ENCODE peak calls at places on chromosomes 16 and 17, in four cellular contexts. B is tibial nerve, W is stomach, C is suprapubic skin. A is an unnamed sample.

GRCh38 chr16:87648236-87648635 is 45.9 kb downstream of the JPH3 start:
- DNase-seq in B (no peak), W (no peak), C (no peak), A (no peak)

GRCh38 chr17:10754109-10754508 is 24.3 kb upstream of the TMEM220 start:
- DNase-seq in B (no peak), W (peak), C (no peak), A (peak)

GRCh38 chr17:55175788-55176425 is 88.9 kb upstream of the HLF start:
- DNase-seq in B (no peak), W (no peak), C (no peak), A (no peak)

GRCh38 chr17:6456914-6457687 is 12.8 kb downstream of the PIMREG start:
- DNase-seq in B (no peak), W (peak), C (no peak), A (no peak)

GRCh38 chr16:72853575-72853974 is 194.4 kb downstream of the ZFHX3 start:
- DNase-seq in B (no peak), W (no peak), C (no peak), A (no peak)

GRCh38 chr17:47323382-47324223 is at the start of gene EFCAB13:
- DNase-seq in B (peak), W (peak), C (peak), A (peak)

GRCh38 chr16:30912794-30913412 is 10.5 kb upstream of the FBXL19 start:
- DNase-seq in B (no peak), W (no peak), C (no peak), A (no peak)

GRCh38 chr16:8894736-8895334 is 12.7 kb downstream of the LITAFD start:
- DNase-seq in B (no peak), W (no peak), C (no peak), A (no peak)

GRCh38 chr17:10605221-10605783 is 51.8 kb downstream of the MYH3 start:
- DNase-seq in B (no peak), W (no peak), C (no peak), A (no peak)

GRCh38 chr17:30290696-30291570 is 811 bp downstream of the BLMH start:
- DNase-seq in B (no peak), W (peak), C (no peak), A (peak)

GRCh38 chr16:69559164-69559563 is 6.6 kb upstream of the NFAT5 start:
- DNase-seq in B (no peak), W (no peak), C (no peak), A (no peak)

GRCh38 chr17:20154601-20155000 is 145.4 kb downstream of the SPECC1 start:
- DNase-seq in B (no peak), W (no peak), C (no peak), A (no peak)

GRCh38 chr17:20156196-20157077 is 147.3 kb downstream of the SPECC1 start:
- DNase-seq in B (no peak), W (peak), C (no peak), A (peak)

GRCh38 chr17:20153231-20153630 is 144.1 kb downstream of the SPECC1 start:
- DNase-seq in B (no peak), W (no peak), C (no peak), A (no peak)

GRCh38 chr17:20157078-20157360 is 147.9 kb downstream of the SPECC1 start:
- DNase-seq in B (no peak), W (peak), C (no peak), A (no peak)

GRCh38 chr17:20155258-20156195 is 146.4 kb downstream of the SPECC1 start:
- DNase-seq in B (peak), W (peak), C (peak), A (peak)
- TF ChIP-seq POLR2A in B (peak), W (no peak), C (no peak), A (peak)

GRCh38 chr16:60646631-60647030 is 1389.6 kb downstream of the CDH8 start:
- DNase-seq in B (no peak), W (no peak), C (no peak), A (no peak)
- TF ChIP-seq EP300 in B (no peak), W (no peak), C (no peak), A (no peak)

GRCh38 chr16:48623304-48624016 is 13.5 kb upstream of the N4BP1 start:
- DNase-seq in B (peak), W (peak), C (peak), A (peak)
- TF ChIP-seq POLR2A in B (peak), W (no peak), C (no peak), A (no peak)

GRCh38 chr17:42018339-42018738 is 1.1 kb upstream of the DNAJC7 start:
- DNase-seq in B (no peak), W (no peak), C (no peak), A (no peak)

GRCh38 chr17:42016952-42017865 is at the start of gene DNAJC7:
- DNase-seq in B (peak), W (peak), C (peak), A (peak)

GRCh38 chr17:42017866-42018200 is 594 bp upstream of the DNAJC7 start:
- DNase-seq in B (no peak), W (no peak), C (no peak), A (no peak)

GRCh38 chr17:42018988-42019387 is 902 bp upstream of the NKIRAS2 start:
- DNase-seq in B (no peak), W (no peak), C (no peak), A (no peak)

DNA sequence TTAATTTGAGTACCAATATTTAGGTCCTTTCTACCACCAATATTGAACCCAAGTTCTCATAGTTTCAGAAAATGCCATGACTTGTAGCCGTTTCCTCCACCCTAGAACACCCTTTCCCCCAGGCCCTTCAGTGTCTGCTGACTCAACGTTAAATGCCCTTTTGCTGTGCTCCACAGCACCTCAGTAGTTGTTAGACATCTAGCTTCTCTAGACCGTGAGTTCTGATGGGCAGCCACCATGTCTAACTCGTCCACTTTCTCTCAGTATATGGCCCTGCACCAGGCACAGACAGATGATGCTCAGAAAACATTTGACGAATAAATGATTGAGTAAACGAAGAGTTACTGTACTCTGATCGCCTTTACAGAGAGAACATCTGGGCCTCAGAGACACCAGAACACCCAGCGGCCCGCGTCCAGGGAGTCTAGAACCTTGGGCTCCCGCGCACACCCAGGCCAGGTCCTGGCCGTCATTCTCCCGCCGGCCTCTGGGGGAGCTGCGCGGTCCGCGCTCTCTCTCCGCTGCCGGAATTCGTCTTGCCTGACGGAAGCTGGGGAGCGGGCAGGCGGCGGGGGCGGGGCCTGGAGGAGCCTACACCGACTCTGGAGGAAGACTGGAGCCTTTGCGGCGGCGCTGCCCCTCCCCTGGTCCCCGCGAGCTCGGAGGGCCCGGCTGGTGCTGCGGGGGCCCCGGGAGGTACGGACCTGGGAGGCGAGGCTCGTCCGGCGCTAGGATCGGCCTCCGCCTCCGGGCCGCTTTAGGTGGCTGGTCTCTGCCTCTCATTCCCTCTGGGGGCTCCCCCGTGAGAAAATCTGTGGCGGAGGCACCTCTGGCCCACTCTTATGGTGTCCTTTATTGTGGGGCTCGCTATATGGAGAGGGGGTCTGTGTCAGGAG is at the start of gene NKIRAS2:
- DNase-seq in B (peak), W (peak), C (peak), A (peak)
- TF ChIP-seq EP300 in B (peak), W (no peak), C (no peak), A (no peak)

GRCh38 chr16:90077757-90078593 is 844 bp upstream of the PRDM7 start:
- DNase-seq in B (no peak), W (no peak), C (no peak), A (no peak)

GRCh38 chr16:90078594-90078895 is 1.4 kb upstream of the PRDM7 start:
- DNase-seq in B (no peak), W (no peak), C (no peak), A (no peak)

GRCh38 chr16:90072442-90073105 is 4.6 kb downstream of the PRDM7 start:
- DNase-seq in B (no peak), W (no peak), C (no peak), A (no peak)

GRCh38 chr16:90081606-90081970 is 4.5 kb upstream of the PRDM7 start:
- DNase-seq in B (no peak), W (no peak), C (no peak), A (no peak)

GRCh38 chr16:90077240-90077756 is at the start of gene PRDM7:
- DNase-seq in B (peak), W (peak), C (peak), A (peak)
- TF ChIP-seq POLR2A in B (no peak), W (no peak), C (no peak), A (no peak)

GRCh38 chr16:74742051-74742481 is 32.6 kb downstream of the FA2H start:
- DNase-seq in B (no peak), W (no peak), C (no peak), A (no peak)
- TF ChIP-seq EP300 in B (peak), W (no peak), C (no peak), A (no peak)

DNA sequence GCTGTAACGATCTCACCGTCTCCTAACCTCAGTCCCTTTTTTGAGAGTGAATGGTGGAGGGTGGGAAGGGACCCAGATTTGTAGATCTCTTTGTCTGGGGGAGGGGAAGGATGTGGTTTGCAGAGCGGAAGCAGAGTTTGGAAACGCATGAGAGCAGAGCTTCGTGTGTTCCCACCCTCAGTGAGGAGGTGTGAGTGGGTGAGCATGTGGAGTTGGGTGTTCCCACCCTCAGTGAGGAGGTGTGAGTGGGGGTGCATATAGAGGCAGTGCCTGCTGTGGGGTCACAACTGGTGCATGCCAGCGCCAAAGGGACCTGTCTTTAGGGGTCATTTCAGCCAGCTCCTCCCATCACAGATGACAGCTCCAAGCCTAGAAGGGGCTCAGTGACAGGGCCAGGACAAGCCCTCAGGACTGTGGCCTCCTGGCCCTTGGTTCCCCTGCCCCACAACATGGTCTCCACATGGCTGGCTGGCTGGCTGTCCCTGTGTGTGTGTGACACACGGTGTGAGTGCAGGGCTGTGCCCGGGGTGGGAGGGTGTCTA is 1.8 kb upstream of the CISD3 start:
- DNase-seq in B (no peak), W (no peak), C (no peak), A (no peak)
- TF ChIP-seq POLR2A in B (no peak), W (no peak), C (no peak), A (no peak)

GRCh38 chr17:38509772-38510423 is 81.6 kb downstream of the ARHGAP23 start:
- DNase-seq in B (no peak), W (no peak), C (no peak), A (no peak)

GRCh38 chr17:38510424-38511125 is 82.3 kb downstream of the ARHGAP23 start:
- DNase-seq in B (no peak), W (peak), C (no peak), A (peak)

GRCh38 chr17:38507921-38508569 is 79.8 kb downstream of the ARHGAP23 start:
- DNase-seq in B (no peak), W (no peak), C (no peak), A (no peak)

GRCh38 chr17:38508570-38508950 is 80.3 kb downstream of the ARHGAP23 start:
- DNase-seq in B (no peak), W (no peak), C (no peak), A (no peak)

DNA sequence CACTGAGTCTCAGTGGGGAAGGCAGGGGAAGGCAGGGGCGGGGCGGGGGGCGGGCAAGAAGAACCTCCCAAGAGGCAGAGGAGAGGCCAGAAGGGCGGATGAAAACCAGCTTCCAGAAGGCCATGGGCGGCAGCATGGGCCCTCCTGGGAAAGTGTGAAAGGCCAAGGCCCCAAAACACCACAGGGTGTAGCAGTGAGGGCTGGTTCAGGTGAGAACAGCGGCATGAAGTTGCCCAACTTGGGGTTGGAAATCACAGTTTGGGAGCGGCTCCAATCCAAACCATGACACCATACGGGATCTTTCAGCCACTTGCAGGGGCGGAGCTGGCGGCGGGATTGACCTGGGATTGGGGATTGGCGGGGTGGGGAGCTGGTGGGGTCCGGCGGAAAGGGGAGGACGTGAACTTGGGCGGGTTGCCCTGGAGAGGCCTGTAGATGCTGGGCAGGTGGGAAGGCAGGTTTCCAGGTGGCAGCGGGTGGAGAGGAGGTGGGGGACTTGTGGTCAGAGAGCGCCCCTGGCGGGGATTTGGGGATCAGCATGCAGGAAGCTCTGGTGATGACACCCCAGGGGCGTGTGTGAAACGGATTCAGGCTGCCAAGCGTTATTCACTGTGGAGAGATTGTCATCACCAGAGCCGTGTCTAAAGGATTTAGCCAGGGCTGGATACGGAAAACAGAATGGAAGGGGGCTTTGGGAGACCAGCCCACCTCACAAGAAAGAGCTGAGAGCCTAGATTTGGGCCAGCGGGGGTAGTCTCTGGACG is 80.9 kb downstream of the ARHGAP23 start:
- DNase-seq in B (peak), W (peak), C (peak), A (peak)
- TF ChIP-seq EP300 in B (peak), W (no peak), C (no peak), A (no peak)

A was measured in ovary.